ENCODE peak calls at places on chromosomes 12 and 14, in eight cellular contexts. U, Y, J, A, V, N, S and L are unnamed samples.

GRCh38 chr12:98745578-98746391 is 100.7 kb downstream of the APAF1 start:
- DNase-seq in Y (no peak), A (no peak), N (peak), J (peak), V (peak), S (peak), U (no peak), L (no peak)

GRCh38 chr12:79991586-79991985 is 56.7 kb upstream of the PPP1R12A start:
- DNase-seq in J (no peak), U (no peak), Y (no peak), A (no peak), N (no peak), S (no peak), V (no peak), L (no peak)

GRCh38 chr14:92568621-92569479 is 55.3 kb downstream of the RIN3 start:
- DNase-seq in V (no peak), S (no peak), N (no peak), Y (no peak), U (no peak), J (no peak), A (no peak), L (no peak)

GRCh38 chr14:104985675-104986486 is at the start of gene CLBA1:
- DNase-seq in U (peak), S (peak), Y (peak), J (peak), V (peak), A (peak), N (peak), L (peak)

GRCh38 chr14:60648934-60649814 is at the start of gene SIX1:
- DNase-seq in Y (no peak), U (peak), J (no peak), N (no peak), S (no peak), A (peak), V (peak), L (no peak)

GRCh38 chr12:129064201-129064881 is 211.1 kb downstream of the GLT1D1 start:
- DNase-seq in U (no peak), Y (no peak), N (no peak), S (no peak), J (no peak), V (no peak), A (no peak), L (peak)

GRCh38 chr12:16611146-16611545 is 5.2 kb upstream of the LMO3 start:
- DNase-seq in Y (no peak), J (no peak), S (no peak), U (no peak), V (peak), N (no peak), A (no peak), L (no peak)

GRCh38 chr12:92629349-92630065 is 73.3 kb upstream of the PLEKHG7 start:
- DNase-seq in A (no peak), S (no peak), V (peak), J (no peak), N (no peak), Y (no peak), U (no peak), L (no peak)

GRCh38 chr12:4505381-4505986 is 33.2 kb upstream of the RAD51AP1 start:
- DNase-seq in Y (no peak), J (no peak), S (no peak), V (no peak), A (no peak), N (no peak), U (no peak), L (no peak)

GRCh38 chr14:35258420-35258819 is 33.8 kb upstream of the PSMA6 start:
- DNase-seq in N (no peak), Y (no peak), V (no peak), S (no peak), A (no peak), J (no peak), U (no peak), L (no peak)

GRCh38 chr12:102438047-102438822 is 42.1 kb downstream of the IGF1 start:
- DNase-seq in J (no peak), N (no peak), V (no peak), U (no peak), A (no peak), S (no peak), Y (no peak), L (no peak)

GRCh38 chr14:87149583-87150354 is 843.2 kb downstream of the GALC start:
- DNase-seq in V (no peak), U (no peak), Y (no peak), A (no peak), S (no peak), J (no peak), N (no peak), L (no peak)

GRCh38 chr14:101102875-101103274 is 199.4 kb upstream of the RTL1 start:
- DNase-seq in V (no peak), U (no peak), J (no peak), Y (no peak), S (no peak), N (no peak), A (no peak), L (no peak)

GRCh38 chr14:49106721-49107689 is 479.2 kb downstream of the RPS29 start:
- DNase-seq in J (no peak), N (no peak), V (no peak), A (no peak), U (no peak), S (no peak), Y (no peak), L (no peak)

GRCh38 chr14:69043598-69044267 is 64.6 kb upstream of the ACTN1 start:
- DNase-seq in S (no peak), V (no peak), J (peak), Y (peak), N (no peak), A (no peak), U (no peak), L (no peak)

GRCh38 chr14:101223561-101224162 is 320.1 kb upstream of the RTL1 start:
- DNase-seq in N (no peak), J (no peak), S (no peak), Y (no peak), V (no peak), U (no peak), A (no peak), L (no peak)

GRCh38 chr12:5963515-5963914 is 18.5 kb upstream of the ANO2 start:
- DNase-seq in J (no peak), A (no peak), N (no peak), V (no peak), U (no peak), S (no peak), Y (no peak), L (no peak)

GRCh38 chr12:104494137-104494815 is 37.5 kb downstream of the CHST11 start:
- DNase-seq in A (no peak), U (no peak), S (peak), J (no peak), V (no peak), N (peak), Y (no peak), L (peak)

GRCh38 chr14:49767473-49768300 is at the start of gene KLHDC2:
- DNase-seq in S (peak), J (peak), V (peak), Y (peak), A (peak), N (peak), U (peak), L (peak)

GRCh38 chr12:45279916-45280547 is 64.1 kb downstream of the ANO6 start:
- DNase-seq in A (no peak), S (no peak), N (no peak), V (no peak), J (no peak), Y (no peak), U (no peak), L (no peak)